ENCODE peak calls at places on chromosomes 13 and 19, in four cellular contexts. B, M, S and U are unnamed samples. For H3K4me1, the result is how much of the 10 kb centered on the place peaks cover.

GRCh38 chr13:40230833-40231266 is 435.6 kb downstream of the FOXO1 start:
- DNase-seq in B (peak), M (no peak), S (no peak), U (no peak)

GRCh38 chr19:12137541-12137940 is 2.6 kb downstream of the ZNF20 start:
- DNase-seq in S (no peak), M (no peak), B (no peak), U (no peak)

GRCh38 chr13:95100525-95101121 is 200.6 kb downstream of the ABCC4 start:
- DNase-seq in S (peak), B (peak), M (peak), U (no peak)

GRCh38 chr19:30587869-30588268 is 215.7 kb downstream of the ZNF536 start:
- DNase-seq in S (no peak), B (no peak), M (no peak), U (no peak)

GRCh38 chr19:275958-276646 is 15.1 kb downstream of the PLPP2 start:
- DNase-seq in B (no peak), M (no peak), S (no peak), U (no peak)

GRCh38 chr13:52319876-52320275 is 86.1 kb downstream of the THSD1 start:
- DNase-seq in B (peak), M (no peak), S (no peak), U (no peak)

GRCh38 chr13:22227895-22228294 is 557.0 kb downstream of the FGF9 start:
- DNase-seq in M (no peak), S (no peak), B (no peak), U (no peak)

GRCh38 chr19:32750441-32751055 is 31.0 kb downstream of the TDRD12 start:
- DNase-seq in B (no peak), M (no peak), S (no peak), U (no peak)

GRCh38 chr19:19269952-19270694 is 3.0 kb downstream of the TM6SF2 start:
- DNase-seq in B (no peak), M (no peak), S (no peak), U (no peak)

GRCh38 chr13:21060063-21060826 is 1.1 kb downstream of the LATS2 start:
- DNase-seq in B (peak), M (no peak), S (no peak), U (no peak)

GRCh38 chr13:112481458-112481857 is 105.3 kb downstream of the SPACA7 start:
- DNase-seq in M (no peak), B (peak), S (no peak), U (no peak)

GRCh38 chr19:5178841-5179625 is 161.6 kb downstream of the PTPRS start:
- DNase-seq in B (no peak), M (no peak), S (no peak), U (no peak)

GRCh38 chr19:51259348-51260245 is 8.7 kb downstream of the SIGLECL1 start:
- DNase-seq in M (peak), S (peak), B (no peak), U (peak)

GRCh38 chr13:60150538-60150937 is 13.2 kb downstream of the DIAPH3 start:
- DNase-seq in M (no peak), S (no peak), B (no peak), U (no peak)

GRCh38 chr13:32314271-32314967 is 744 bp downstream of the ZAR1L start:
- DNase-seq in M (no peak), S (no peak), B (no peak), U (no peak)

GRCh38 chr19:53509443-53509842 is 28.5 kb upstream of the ZNF331 start:
- DNase-seq in B (no peak), M (no peak), S (no peak), U (no peak)

GRCh38 chr13:96426160-96426559 is 336.3 kb downstream of the HS6ST3 start:
- DNase-seq in B (no peak), M (no peak), S (no peak), U (no peak)

GRCh38 chr13:34246511-34246910 is 428.6 kb downstream of the RFC3 start:
- DNase-seq in B (peak), M (no peak), S (peak), U (no peak)

GRCh38 chr19:49691243-49692101 is 556 bp downstream of the CPT1C start:
- DNase-seq in B (peak), M (peak), S (no peak), U (no peak)

GRCh38 chr13:99380921-99381645 is 73.9 kb upstream of the GPR183 start:
- DNase-seq in S (no peak), M (no peak), B (peak), U (no peak)

DNA sequence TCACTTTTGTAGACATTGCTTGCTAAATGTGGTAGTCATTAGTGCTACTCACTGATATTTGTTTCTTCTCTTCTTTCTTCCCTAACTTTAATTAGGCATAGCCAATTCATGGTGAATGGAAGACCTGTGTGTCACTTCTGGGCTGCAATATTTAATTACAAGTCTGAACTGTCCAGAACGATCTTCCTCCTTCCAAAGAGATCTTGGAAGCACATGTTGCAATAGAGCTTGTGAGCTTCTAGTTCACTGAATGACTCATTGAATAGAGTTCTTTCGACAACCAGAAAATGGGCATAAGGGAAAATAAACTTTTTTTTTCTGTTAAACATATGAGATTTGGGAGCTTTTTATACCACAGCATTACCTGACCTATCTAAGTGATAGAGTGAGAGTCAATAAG is 1264.6 kb downstream of the PCDH9 start:
- DNase-seq in S (no peak), M (no peak), B (peak), U (no peak)
- H3K4me1 ChIP-seq in S (under half), M (under half), B (under half), U (under half)

GRCh38 chr13:24269803-24270202 is 39.6 kb upstream of the C1QTNF9 start:
- DNase-seq in S (no peak), M (no peak), B (peak), U (no peak)
- H3K4me1 ChIP-seq in S (under half), M (under half), B (under half), U (under half)

DNA sequence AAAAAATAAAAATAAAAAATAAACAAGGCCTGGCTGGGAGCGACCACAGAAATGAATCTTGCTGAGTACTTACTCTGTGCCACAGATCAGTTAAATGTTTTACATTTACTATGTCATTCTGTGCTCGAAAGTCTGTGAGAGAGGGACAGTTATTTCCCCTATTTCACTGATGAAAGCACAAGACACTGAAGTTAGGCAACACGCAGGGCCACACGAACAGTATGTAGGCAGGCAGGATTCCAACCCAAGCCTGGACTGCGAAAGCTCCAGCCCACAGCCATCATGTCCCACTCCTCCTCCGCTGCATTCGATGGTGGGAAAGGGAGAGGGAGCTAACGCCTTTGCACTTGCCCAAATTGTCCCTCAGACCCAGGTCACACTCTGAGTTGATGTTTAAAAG is 34.2 kb downstream of the RUBCNL start:
- DNase-seq in S (no peak), B (no peak), M (no peak), U (no peak)
- H3K4me1 ChIP-seq in S (under half), B (under half), M (under half), U (under half)

DNA sequence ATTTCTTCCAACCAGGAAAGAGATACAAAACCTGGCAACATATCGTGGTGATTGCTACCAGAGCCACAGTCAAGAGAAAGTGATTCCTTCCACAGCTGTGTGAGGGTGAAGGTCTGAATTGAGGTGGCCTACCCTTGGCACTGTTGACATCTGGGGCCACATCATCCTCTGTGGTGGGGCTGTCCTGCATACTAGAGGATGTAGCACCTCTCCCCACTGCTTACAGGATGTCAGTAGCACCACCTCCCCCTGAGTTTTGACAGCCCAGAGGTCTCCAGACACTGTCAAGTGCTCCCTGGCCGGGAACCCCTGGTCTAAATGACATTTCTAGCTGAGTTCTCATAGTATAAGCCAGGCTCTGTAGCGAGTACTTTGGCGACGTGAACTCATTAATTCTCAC is 15.5 kb downstream of the PTGER1 start:
- DNase-seq in M (no peak), S (no peak), B (no peak), U (no peak)
- H3K4me1 ChIP-seq in M (under half), S (under half), B (under half), U (under half)

GRCh38 chr19:36041831-36042230 is 9.2 kb upstream of the CLIP3 start:
- DNase-seq in B (peak), M (no peak), S (no peak), U (no peak)

GRCh38 chr19:36040495-36040894 is 7.8 kb upstream of the CLIP3 start:
- DNase-seq in S (no peak), B (no peak), M (no peak), U (no peak)

GRCh38 chr19:36047835-36048234 is 6.2 kb downstream of the THAP8 start:
- DNase-seq in S (no peak), B (no peak), M (no peak), U (no peak)

GRCh38 chr19:36046443-36047050 is 7.5 kb downstream of the THAP8 start:
- DNase-seq in S (no peak), M (no peak), B (no peak), U (no peak)

DNA sequence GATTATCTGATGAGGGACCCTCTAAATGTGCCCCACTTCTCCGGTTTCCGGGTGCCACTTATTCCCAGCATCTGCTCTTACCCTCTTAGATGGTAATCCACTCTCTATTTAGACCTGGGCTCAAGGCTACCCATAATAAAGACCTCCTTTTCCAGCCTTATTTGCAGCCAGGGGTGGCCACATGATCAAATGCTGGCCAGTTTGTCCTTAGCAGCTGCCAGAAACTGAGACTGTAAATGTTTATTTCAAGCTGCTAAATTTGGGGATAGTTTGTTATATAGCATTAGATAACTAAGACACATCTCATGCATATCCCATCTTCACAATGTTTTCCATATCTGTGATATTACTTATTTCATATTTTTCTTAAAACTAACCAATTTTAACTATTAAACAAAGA is 10.1 kb downstream of the THAP8 start:
- DNase-seq in M (no peak), S (no peak), B (no peak), U (no peak)
- H3K4me1 ChIP-seq in M (under half), S (under half), B (under half), U (under half)

GRCh38 chr19:38648789-38649304 is 1.4 kb downstream of the ACTN4 start:
- DNase-seq in B (no peak), M (no peak), S (no peak), U (no peak)

GRCh38 chr19:38647966-38648788 is 728 bp downstream of the ACTN4 start:
- DNase-seq in M (no peak), B (no peak), S (no peak), U (no peak)

GRCh38 chr19:38650911-38651584 is 3.6 kb downstream of the ACTN4 start:
- DNase-seq in S (peak), M (no peak), B (peak), U (no peak)

GRCh38 chr19:38649305-38650179 is 2.1 kb downstream of the ACTN4 start:
- DNase-seq in M (no peak), S (no peak), B (no peak), U (no peak)

GRCh38 chr19:38650180-38650775 is 2.8 kb downstream of the ACTN4 start:
- DNase-seq in M (no peak), B (no peak), S (no peak), U (no peak)
- H3K4me1 ChIP-seq in M (under half), B (under half), S (under half), U (under half)

GRCh38 chr19:6241056-6241455 is 38.7 kb downstream of the MLLT1 start:
- DNase-seq in B (no peak), S (no peak), M (no peak), U (no peak)
- H3K4me1 ChIP-seq in B (under half), S (under half), M (under half), U (under half)

GRCh38 chr13:35941374-35941773 is 189.8 kb downstream of the DCLK1 start:
- DNase-seq in B (no peak), S (no peak), M (no peak), U (no peak)
- H3K4me1 ChIP-seq in B (under half), S (under half), M (under half), U (under half)

GRCh38 chr19:55685776-55686175 is 10.8 kb downstream of the EPN1 start:
- DNase-seq in M (no peak), B (no peak), S (no peak), U (no peak)
- H3K4me1 ChIP-seq in M (under half), B (under half), S (under half), U (under half)

DNA sequence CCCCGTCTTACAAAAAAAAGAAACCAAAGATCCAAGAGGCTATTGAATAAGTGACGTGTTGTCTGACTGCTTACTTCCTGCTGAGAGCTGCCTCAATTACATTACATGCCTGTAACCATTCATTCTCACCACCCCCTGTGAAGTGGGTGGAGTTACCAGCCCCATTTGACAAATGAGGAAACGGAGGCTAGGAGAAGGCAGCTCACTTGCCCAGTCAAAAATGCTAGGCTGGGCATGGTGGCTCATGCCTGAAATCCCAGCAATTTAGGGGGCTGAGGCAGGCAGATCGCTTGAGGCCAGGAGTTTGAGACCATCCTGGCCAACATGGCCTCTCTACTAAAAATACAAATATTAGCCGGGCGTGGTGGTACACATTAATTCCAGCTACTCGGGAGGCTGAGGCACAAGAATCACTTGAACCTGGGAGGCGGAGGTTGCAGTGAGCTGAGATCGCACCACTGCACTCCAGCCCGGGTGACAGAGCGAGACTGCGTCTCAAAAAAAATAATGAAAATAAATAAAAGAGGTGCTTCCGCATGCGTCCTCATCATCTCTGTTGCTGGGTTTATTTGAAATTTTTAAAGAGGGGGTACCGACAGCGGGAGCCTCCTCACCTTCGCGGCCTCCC is 499 bp downstream of the LSM7 start:
- DNase-seq in S (no peak), M (peak), B (peak), U (no peak)
- H3K4me1 ChIP-seq in S (under half), M (under half), B (under half), U (under half)